ENCODE peak calls at places on chromosomes 4 and X, in ten cellular contexts. H, Z, F, O, S, Q, P, U, W and C are unnamed samples.

GRCh38 chrX:106874075-106874474 is 29.1 kb downstream of the RIPPLY1 start:
- DNase-seq in H (no peak), Z (no peak), F (no peak), O (no peak), S (no peak), Q (no peak), P (no peak), U (peak), W (no peak), C (no peak)

GRCh38 chr4:121510260-121510942 is 129.6 kb upstream of the QRFPR start:
- DNase-seq in H (no peak), Z (no peak), F (no peak), O (no peak), S (no peak), Q (no peak), P (no peak), U (no peak), W (no peak), C (no peak)

GRCh38 chr4:48254381-48255072 is 15.1 kb downstream of the TEC start:
- DNase-seq in H (peak), Z (peak), F (no peak), O (peak), S (no peak), Q (no peak), P (no peak), U (no peak), W (no peak), C (peak)

GRCh38 chrX:20521245-20521644 is 254.5 kb upstream of the RPS6KA3 start:
- DNase-seq in H (no peak), Z (no peak), F (no peak), O (peak), S (no peak), Q (no peak), P (no peak), U (no peak), W (no peak), C (no peak)

GRCh38 chr4:108885211-108885610 is 122.4 kb upstream of the ETNPPL start:
- DNase-seq in H (no peak), Z (no peak), F (no peak), O (no peak), S (no peak), Q (no peak), P (no peak), U (no peak), W (no peak), C (no peak)

GRCh38 chr4:70743728-70744127 is 22.0 kb downstream of the RUFY3 start:
- DNase-seq in H (no peak), Z (no peak), F (no peak), O (no peak), S (no peak), Q (no peak), P (no peak), U (no peak), W (no peak), C (no peak)

GRCh38 chr4:140969296-140969695 is 164.0 kb downstream of the RNF150 start:
- DNase-seq in H (no peak), Z (no peak), F (no peak), O (no peak), S (no peak), Q (no peak), P (no peak), U (peak), W (no peak), C (no peak)

GRCh38 chr4:169802871-169803270 is 45.1 kb upstream of the HPF1 start:
- DNase-seq in H (no peak), Z (no peak), F (no peak), O (no peak), S (no peak), Q (no peak), P (no peak), U (no peak), W (no peak), C (no peak)

GRCh38 chr4:183658362-183659028 is 490 bp downstream of the RWDD4 start:
- DNase-seq in H (peak), Z (peak), F (no peak), O (no peak), S (no peak), Q (no peak), P (peak), U (peak), W (peak), C (peak)

GRCh38 chr4:128286474-128287158 is 997 bp downstream of the PGRMC2 start:
- DNase-seq in H (no peak), Z (no peak), F (no peak), O (peak), S (peak), Q (peak), P (peak), U (peak), W (no peak), C (no peak)

GRCh38 chrX:112672788-112673560 is 6.8 kb downstream of the LHFPL1 start:
- DNase-seq in H (no peak), Z (no peak), F (no peak), O (no peak), S (no peak), Q (no peak), P (no peak), U (no peak), W (no peak), C (no peak)

GRCh38 chr4:41358626-41359025 is 101.9 kb downstream of the UCHL1 start:
- DNase-seq in H (no peak), Z (no peak), F (no peak), O (no peak), S (no peak), Q (no peak), P (no peak), U (no peak), W (no peak), C (no peak)

GRCh38 chrX:153065389-153065788 is 6.9 kb upstream of the PNMA6A start:
- DNase-seq in H (no peak), Z (no peak), F (no peak), O (no peak), S (no peak), Q (no peak), P (no peak), U (no peak), W (no peak), C (no peak)

GRCh38 chr4:85932371-85933305 is 427.2 kb downstream of the MAPK10 start:
- DNase-seq in H (peak), Z (no peak), F (no peak), O (no peak), S (no peak), Q (no peak), P (no peak), U (peak), W (no peak), C (peak)

GRCh38 chr4:56158483-56158882 is 209.7 kb downstream of the CEP135 start:
- DNase-seq in H (no peak), Z (no peak), F (no peak), O (no peak), S (no peak), Q (no peak), P (peak), U (no peak), W (no peak), C (no peak)

GRCh38 chr4:185035284-185035683 is 17.0 kb downstream of the HELT start:
- DNase-seq in H (no peak), Z (no peak), F (no peak), O (no peak), S (no peak), Q (no peak), P (no peak), U (no peak), W (no peak), C (no peak)

GRCh38 chr4:156575430-156576073 is 396.0 kb downstream of the PDGFC start:
- DNase-seq in H (no peak), Z (no peak), F (no peak), O (peak), S (no peak), Q (no peak), P (no peak), U (peak), W (no peak), C (no peak)

GRCh38 chrX:19744231-19744630 is 143.2 kb downstream of the SH3KBP1 start:
- DNase-seq in H (no peak), Z (no peak), F (no peak), O (no peak), S (no peak), Q (no peak), P (no peak), U (no peak), W (no peak), C (no peak)

GRCh38 chr4:110628321-110629213 is 5.7 kb upstream of the PITX2 start:
- DNase-seq in H (no peak), Z (no peak), F (no peak), O (no peak), S (no peak), Q (no peak), P (no peak), U (peak), W (no peak), C (no peak)

GRCh38 chrX:10986616-10987015 is 124.5 kb upstream of the HCCS start:
- DNase-seq in H (no peak), Z (no peak), F (no peak), O (no peak), S (no peak), Q (no peak), P (no peak), U (no peak), W (no peak), C (no peak)